ENCODE peak calls at places on chromosomes 1 and 21, in seven cellular contexts. H, W, E, S, B, V and O are unnamed samples.
A peak's percentile ranks its signal among the peaks of the same experiment; 100 is the strongest.

GRCh38 chr1:165564561-165564960 is 20.8 kb downstream of the LRRC52 start:
- DNase-seq in B (no peak), E (no peak), H (no peak), S (no peak), W (no peak), V (no peak), O (peak; percentile 25)

GRCh38 chr1:109627692-109628399 is 8.2 kb downstream of the AMPD2 start:
- DNase-seq in B (no peak), H (no peak), V (no peak), E (no peak), W (no peak), S (no peak), O (no peak)

GRCh38 chr1:30740952-30741894 is 16.4 kb downstream of the LAPTM5 start:
- DNase-seq in V (no peak), W (no peak), S (no peak), H (no peak), B (no peak), E (no peak), O (no peak)

GRCh38 chr1:42996384-42996991 is 37.8 kb upstream of the SLC2A1 start:
- DNase-seq in S (no peak), B (no peak), E (no peak), V (no peak), W (no peak), H (no peak), O (peak; percentile 81)

GRCh38 chr1:153348511-153349362 is at the start of gene PGLYRP4:
- DNase-seq in B (no peak), S (no peak), E (no peak), V (no peak), W (no peak), H (no peak), O (peak; percentile 57)

GRCh38 chr1:82139751-82140468 is 339.2 kb downstream of the ADGRL2 start:
- DNase-seq in S (no peak), B (no peak), E (no peak), W (no peak), H (no peak), V (no peak), O (no peak)

GRCh38 chr1:38872401-38873026 is 634 bp downstream of the MYCBP start:
- DNase-seq in V (peak; percentile 66), E (no peak), H (peak; percentile 70), B (no peak), S (peak; percentile 18), W (no peak), O (peak; percentile 27)

GRCh38 chr1:214549604-214550338 is 1.6 kb downstream of the PTPN14 start:
- DNase-seq in V (no peak), H (peak; percentile 75), B (no peak), W (no peak), E (no peak), S (no peak), O (no peak)

GRCh38 chr21:45981641-45982255 is at the start of gene COL6A1:
- DNase-seq in E (peak; percentile 66), V (no peak), B (peak; percentile 87), S (no peak), W (peak; percentile 47), H (peak; percentile 87), O (no peak)

GRCh38 chr1:111218947-111219346 is 8.6 kb upstream of the CHI3L2 start:
- DNase-seq in E (no peak), W (no peak), V (no peak), B (no peak), H (no peak), S (no peak), O (no peak)

GRCh38 chr1:87092852-87093251 is 178.4 kb downstream of the HS2ST1 start:
- DNase-seq in V (no peak), W (no peak), H (no peak), S (no peak), B (no peak), E (no peak), O (no peak)

GRCh38 chr1:15411593-15412487 is 2.2 kb downstream of the EFHD2 start:
- DNase-seq in V (no peak), W (no peak), E (peak; percentile 62), B (peak; percentile 36), S (peak; percentile 31), H (peak; percentile 35), O (peak; percentile 64)

GRCh38 chr1:109538827-109539555 is 681 bp upstream of the GPR61 start:
- DNase-seq in E (no peak), V (no peak), S (no peak), H (no peak), B (no peak), W (no peak), O (no peak)

GRCh38 chr1:155522069-155522468 is 40.5 kb downstream of the ASH1L start:
- DNase-seq in B (no peak), W (no peak), H (peak; percentile 41), S (no peak), V (no peak), E (no peak), O (no peak)

GRCh38 chr1:167695150-167695549 is 26.6 kb upstream of the MPZL1 start:
- DNase-seq in V (no peak), W (no peak), B (no peak), H (no peak), E (no peak), S (no peak), O (no peak)

GRCh38 chr1:43541721-43542401 is 11.2 kb downstream of the PTPRF start:
- DNase-seq in V (no peak), H (peak; percentile 52), B (peak; percentile 72), S (no peak), W (peak; percentile 91), E (peak; percentile 90), O (peak; percentile 94)

GRCh38 chr1:61450454-61451213 is 274.3 kb downstream of the TM2D1 start:
- DNase-seq in S (no peak), V (no peak), H (no peak), B (no peak), W (no peak), E (no peak), O (peak; percentile 86)

GRCh38 chr1:61448017-61448383 is 276.9 kb downstream of the TM2D1 start:
- DNase-seq in E (no peak), W (no peak), H (no peak), B (no peak), S (no peak), V (no peak), O (no peak)

GRCh38 chr1:61447339-61448016 is 277.5 kb downstream of the TM2D1 start:
- DNase-seq in H (no peak), V (no peak), S (no peak), E (no peak), B (no peak), W (no peak), O (no peak)

GRCh38 chr1:61449410-61449809 is 275.5 kb downstream of the TM2D1 start:
- DNase-seq in S (no peak), B (no peak), E (no peak), V (no peak), W (no peak), H (no peak), O (no peak)

GRCh38 chr1:61448934-61449368 is 276.0 kb downstream of the TM2D1 start:
- DNase-seq in S (no peak), E (no peak), W (peak; percentile 85), H (peak; percentile 92), V (no peak), B (peak; percentile 52), O (no peak)
- H3K4me1 ChIP-seq in S (no peaks in the 10 kb centered on the region), E (peaks cover 24% of the 10 kb centered on the region), W (peaks cover 37% of the 10 kb centered on the region), H (peaks cover 14% of the 10 kb centered on the region), V (peaks cover 21% of the 10 kb centered on the region), B (peaks cover 17% of the 10 kb centered on the region), O (peaks cover 11% of the 10 kb centered on the region)

GRCh38 chr1:65174585-65174984 is 26.6 kb downstream of the AK4 start:
- DNase-seq in H (peak; percentile 96), S (no peak), V (no peak), B (peak; percentile 42), W (peak; percentile 89), E (peak; percentile 43), O (no peak)
- H3K4me1 ChIP-seq in H (peaks cover 37% of the 10 kb centered on the region), S (no peaks in the 10 kb centered on the region), V (no peaks in the 10 kb centered on the region), B (peaks cover 6% of the 10 kb centered on the region), W (peaks cover 20% of the 10 kb centered on the region), E (peaks cover 69% of the 10 kb centered on the region), O (no peaks in the 10 kb centered on the region)

GRCh38 chr1:113253187-113253966 is 136.9 kb upstream of the MAGI3 start:
- DNase-seq in V (no peak), B (no peak), W (no peak), H (no peak), E (no peak), S (no peak), O (peak; percentile 72)

GRCh38 chr1:113253979-113254378 is 136.3 kb upstream of the MAGI3 start:
- DNase-seq in W (no peak), H (no peak), V (no peak), S (no peak), B (no peak), E (no peak), O (no peak)

GRCh38 chr1:113250161-113250560 is 140.2 kb upstream of the MAGI3 start:
- DNase-seq in E (no peak), W (no peak), V (no peak), S (no peak), B (no peak), H (no peak), O (no peak)

GRCh38 chr1:113255038-113255727 is 135.1 kb upstream of the MAGI3 start:
- DNase-seq in B (no peak), W (peak; percentile 22), S (no peak), E (peak; percentile 24), H (no peak), V (no peak), O (no peak)

DNA sequence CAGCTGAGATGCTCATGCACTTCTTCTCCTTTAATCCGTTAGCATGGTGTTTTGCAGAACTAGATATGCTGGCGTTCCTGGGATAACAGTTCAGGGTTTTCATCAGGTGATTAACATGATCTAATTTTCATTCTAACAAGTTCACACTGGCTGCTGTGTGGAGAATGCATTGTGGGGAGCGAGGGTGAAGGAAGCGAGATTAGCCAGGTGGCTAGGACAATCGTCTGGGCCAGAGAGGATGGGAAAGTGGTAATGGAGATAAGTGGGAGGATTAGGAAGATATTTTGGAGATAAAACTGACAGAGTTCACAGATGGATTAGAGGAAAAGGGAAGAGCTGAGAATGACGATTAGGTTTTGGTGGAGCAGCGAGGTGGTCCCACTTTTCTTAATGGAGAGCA is 138.1 kb upstream of the MAGI3 start:
- DNase-seq in V (no peak), B (no peak), W (no peak), H (no peak), E (no peak), S (no peak), O (no peak)
- H3K4me1 ChIP-seq in V (no peaks in the 10 kb centered on the region), B (no peaks in the 10 kb centered on the region), W (peaks cover 5% of the 10 kb centered on the region), H (no peaks in the 10 kb centered on the region), E (peaks cover 19% of the 10 kb centered on the region), S (no peaks in the 10 kb centered on the region), O (no peaks in the 10 kb centered on the region)

GRCh38 chr1:37484325-37485051 is 10.1 kb downstream of the ZC3H12A start:
- DNase-seq in H (no peak), V (no peak), E (no peak), W (peak; percentile 55), S (no peak), B (no peak), O (no peak)
- H3K4me1 ChIP-seq in H (peaks cover 23% of the 10 kb centered on the region), V (peaks cover 8% of the 10 kb centered on the region), E (peaks cover 40% of the 10 kb centered on the region), W (peaks cover 44% of the 10 kb centered on the region), S (peaks cover 35% of the 10 kb centered on the region), B (peaks cover 6% of the 10 kb centered on the region), O (peaks cover 5% of the 10 kb centered on the region)

DNA sequence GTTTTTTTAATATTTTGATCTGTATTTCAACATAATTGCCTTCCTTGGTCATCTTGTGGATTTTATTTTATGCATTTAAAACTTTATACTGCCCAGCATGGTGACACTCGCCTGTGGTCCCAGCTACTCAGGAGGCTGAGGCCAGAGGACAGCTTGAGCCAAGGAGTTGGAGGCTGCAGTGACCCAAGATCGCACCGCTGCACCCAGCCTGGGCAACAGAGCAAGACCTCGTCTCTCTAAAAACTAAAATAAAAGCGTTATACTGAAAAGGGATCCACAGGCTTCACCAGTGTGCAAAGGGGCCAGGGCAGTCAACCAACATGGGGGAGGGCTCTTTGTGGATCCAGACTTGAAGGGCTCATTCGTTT is 1.4 kb downstream of the NID1 start:
- DNase-seq in B (no peak), V (no peak), S (no peak), W (no peak), E (no peak), H (no peak), O (no peak)
- H3K4me1 ChIP-seq in B (peaks cover 11% of the 10 kb centered on the region), V (peaks cover 4% of the 10 kb centered on the region), S (peaks cover 25% of the 10 kb centered on the region), W (no peaks in the 10 kb centered on the region), E (peaks cover 32% of the 10 kb centered on the region), H (peaks cover 7% of the 10 kb centered on the region), O (no peaks in the 10 kb centered on the region)